ENCODE peak calls at places on chromosomes 5 and 9, in ten cellular contexts. U, V, M, W, S, L, P, J, D and O are unnamed samples. For H3K9me3, the result is how much of the 10 kb centered on the place peaks cover.

GRCh38 chr5:42832060-42832459 is 20.4 kb upstream of the SELENOP start:
- DNase-seq in U (no peak), V (no peak), M (no peak), W (no peak), S (no peak), L (no peak), P (no peak), J (no peak), D (no peak), O (no peak)

GRCh38 chr9:114803459-114803858 is 2.4 kb downstream of the TNFSF15 start:
- DNase-seq in U (no peak), V (no peak), M (no peak), W (no peak), S (no peak), L (no peak), P (no peak), J (no peak), D (no peak), O (no peak)

GRCh38 chr5:7642029-7642428 is 208.9 kb downstream of the CFAP90 start:
- DNase-seq in U (peak), V (no peak), M (no peak), W (no peak), S (peak), L (no peak), P (no peak), J (no peak), D (no peak), O (no peak)

GRCh38 chr9:110316255-110316921 is 21.3 kb downstream of the TXNDC8 start:
- DNase-seq in U (no peak), V (no peak), M (no peak), W (no peak), S (no peak), L (no peak), P (no peak), J (no peak), D (no peak), O (no peak)

GRCh38 chr5:81838307-81838906 is 87.5 kb upstream of the SSBP2 start:
- DNase-seq in U (peak), V (no peak), M (no peak), W (no peak), S (no peak), L (no peak), P (peak), J (peak), D (no peak), O (no peak)

GRCh38 chr5:38453506-38453905 is 102.9 kb downstream of the LIFR start:
- DNase-seq in U (no peak), V (peak), M (no peak), W (no peak), S (no peak), L (peak), P (no peak), J (no peak), D (no peak), O (no peak)

GRCh38 chr5:179223528-179223927 is 121.7 kb downstream of the ADAMTS2 start:
- DNase-seq in U (no peak), V (no peak), M (no peak), W (no peak), S (no peak), L (no peak), P (no peak), J (no peak), D (no peak), O (no peak)

GRCh38 chr9:2559212-2560152 is 62.1 kb upstream of the VLDLR start:
- DNase-seq in U (peak), V (no peak), M (peak), W (no peak), S (peak), L (no peak), P (peak), J (peak), D (peak), O (peak)

GRCh38 chr5:55176176-55176818 is 3.3 kb upstream of the CDC20B start:
- DNase-seq in U (peak), V (no peak), M (no peak), W (no peak), S (no peak), L (no peak), P (peak), J (peak), D (peak), O (no peak)

GRCh38 chr5:154446183-154447073 is 631 bp downstream of the SAP30L start:
- DNase-seq in U (peak), V (peak), M (peak), W (no peak), S (peak), L (peak), P (peak), J (peak), D (peak), O (peak)

GRCh38 chr9:98191615-98192502 is 578 bp downstream of the CORO2A start:
- DNase-seq in U (peak), V (peak), M (no peak), W (no peak), S (no peak), L (peak), P (peak), J (peak), D (no peak), O (no peak)

GRCh38 chr5:72847989-72848473 is 31.6 kb downstream of the TNPO1 start:
- DNase-seq in U (peak), V (peak), M (peak), W (peak), S (peak), L (peak), P (peak), J (peak), D (peak), O (peak)
- H3K9me3 ChIP-seq in U (under half), V (under half), M (under half), W (under half), S (under half), L (under half), P (under half), J (under half), D (under half), O (under half)

DNA sequence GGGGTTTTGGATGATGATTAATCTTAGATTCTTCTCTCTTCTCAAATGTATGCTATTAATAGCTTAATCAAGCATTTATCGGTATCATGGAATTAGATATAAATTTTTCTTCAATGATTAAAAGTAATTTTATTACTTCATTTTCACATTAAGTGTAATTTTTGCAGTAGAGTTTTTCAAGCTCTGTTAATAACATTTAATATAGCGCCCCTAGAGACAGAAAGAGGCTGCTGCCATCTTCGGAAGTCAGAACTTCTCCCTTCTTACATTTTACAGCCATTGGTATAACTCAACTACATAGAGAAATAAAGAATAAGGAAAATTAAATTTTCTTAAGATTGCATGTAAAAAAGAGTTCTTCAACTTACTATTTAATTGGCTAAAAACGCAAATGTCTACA is 540.3 kb downstream of the GABRG2 start:
- DNase-seq in U (no peak), V (no peak), M (no peak), W (no peak), S (no peak), L (no peak), P (no peak), J (no peak), D (no peak), O (no peak)
- H3K9me3 ChIP-seq in U (under half), V (under half), M (under half), W (under half), S (under half), L (under half), P (under half), J (under half), D (under half), O (under half)

GRCh38 chr5:164747371-164747770 is 1242.0 kb downstream of the MAT2B start:
- DNase-seq in U (no peak), V (no peak), M (no peak), W (no peak), S (no peak), L (no peak), P (no peak), J (no peak), D (no peak), O (no peak)

GRCh38 chr5:164741376-164741775 is 1236.0 kb downstream of the MAT2B start:
- DNase-seq in U (no peak), V (no peak), M (no peak), W (no peak), S (no peak), L (no peak), P (no peak), J (no peak), D (no peak), O (no peak)

GRCh38 chr5:164742025-164742424 is 1236.6 kb downstream of the MAT2B start:
- DNase-seq in U (no peak), V (no peak), M (no peak), W (no peak), S (no peak), L (no peak), P (no peak), J (no peak), D (no peak), O (no peak)

GRCh38 chr5:164748861-164749260 is 1243.4 kb downstream of the MAT2B start:
- DNase-seq in U (no peak), V (no peak), M (no peak), W (no peak), S (no peak), L (no peak), P (no peak), J (no peak), D (no peak), O (no peak)

GRCh38 chr5:164746723-164747122 is 1241.3 kb downstream of the MAT2B start:
- DNase-seq in U (no peak), V (no peak), M (no peak), W (no peak), S (no peak), L (no peak), P (no peak), J (no peak), D (no peak), O (no peak)
- H3K9me3 ChIP-seq in U (under half), V (under half), M (under half), W (under half), S (under half), L (under half), P (under half), J (under half), D (under half), O (under half)

GRCh38 chr5:2901096-2901495 is 149.6 kb upstream of the IRX2 start:
- DNase-seq in U (no peak), V (no peak), M (peak), W (no peak), S (no peak), L (peak), P (no peak), J (no peak), D (no peak), O (no peak)

GRCh38 chr5:2899311-2899710 is 147.8 kb upstream of the IRX2 start:
- DNase-seq in U (no peak), V (no peak), M (no peak), W (no peak), S (no peak), L (peak), P (no peak), J (no peak), D (peak), O (no peak)

GRCh38 chr5:2901511-2901910 is 150.0 kb upstream of the IRX2 start:
- DNase-seq in U (no peak), V (no peak), M (peak), W (no peak), S (no peak), L (no peak), P (no peak), J (no peak), D (peak), O (no peak)

GRCh38 chr5:2898661-2899060 is 147.2 kb upstream of the IRX2 start:
- DNase-seq in U (no peak), V (no peak), M (peak), W (no peak), S (no peak), L (peak), P (no peak), J (no peak), D (peak), O (no peak)

GRCh38 chr5:2900360-2900759 is 148.9 kb upstream of the IRX2 start:
- DNase-seq in U (no peak), V (no peak), M (peak), W (no peak), S (no peak), L (no peak), P (no peak), J (no peak), D (no peak), O (no peak)
- H3K9me3 ChIP-seq in U (under half), V (under half), M (under half), W (under half), S (under half), L (under half), P (under half), J (under half), D (under half), O (under half)

GRCh38 chr9:101403886-101404285 is 5.2 kb downstream of the ZNF189 start:
- DNase-seq in U (no peak), V (no peak), M (no peak), W (no peak), S (no peak), L (no peak), P (no peak), J (no peak), D (no peak), O (no peak)

GRCh38 chr9:101409079-101409477 is 10.4 kb downstream of the ZNF189 start:
- DNase-seq in U (peak), V (no peak), M (no peak), W (no peak), S (no peak), L (no peak), P (no peak), J (no peak), D (no peak), O (no peak)

GRCh38 chr9:101408374-101409078 is 9.9 kb downstream of the ZNF189 start:
- DNase-seq in U (no peak), V (no peak), M (no peak), W (no peak), S (no peak), L (no peak), P (no peak), J (no peak), D (no peak), O (no peak)
- H3K9me3 ChIP-seq in U (under half), V (half or more), M (under half), W (half or more), S (under half), L (half or more), P (half or more), J (half or more), D (under half), O (half or more)